ENCODE peak calls at places on chromosomes 4 and X, in eight cellular contexts. L is lower leg skin; W is CD4-positive, alpha-beta T cell; K is right lobe of liver; X is left lung; S is GM12865; J is GM13976; D is RWPE1. I is an unnamed sample.
A peak's percentile ranks its signal among the peaks of the same experiment; 100 is the strongest.

GRCh38 chrX:18934708-18935107 is 49.2 kb downstream of the PHKA2 start:
- DNase-seq in D (no peak), W (no peak), X (no peak), J (no peak), S (no peak), L (no peak), K (no peak), I (no peak)

GRCh38 chr4:124641715-124642380 is 70.7 kb downstream of the ANKRD50 start:
- DNase-seq in J (no peak), D (peak; percentile 38), W (no peak), K (no peak), L (peak; percentile 27), X (no peak), S (peak; percentile 42), I (no peak)

GRCh38 chr4:126595643-126596042 is 1037.1 kb upstream of the INTU start:
- DNase-seq in L (no peak), D (no peak), J (no peak), X (no peak), W (no peak), S (no peak), K (no peak), I (no peak)

GRCh38 chrX:133947022-133947421 is 38.4 kb downstream of the GPC3 start:
- DNase-seq in W (no peak), X (no peak), D (no peak), L (no peak), K (no peak), S (no peak), J (no peak), I (no peak)

GRCh38 chr4:38759790-38760122 is 23.0 kb downstream of the TLR10 start:
- DNase-seq in D (no peak), S (no peak), L (no peak), W (no peak), J (no peak), X (no peak), K (no peak), I (no peak)

GRCh38 chr4:138310498-138310897 is 68.3 kb upstream of the SLC7A11 start:
- DNase-seq in D (no peak), S (no peak), J (no peak), W (no peak), K (no peak), L (no peak), X (no peak), I (no peak)

GRCh38 chr4:46404961-46405360 is 15.0 kb upstream of the GABRA2 start:
- DNase-seq in L (no peak), W (no peak), D (no peak), X (no peak), J (no peak), S (no peak), K (no peak), I (no peak)

GRCh38 chr4:2886622-2887021 is 43.0 kb downstream of the ADD1 start:
- DNase-seq in J (no peak), S (no peak), D (no peak), W (no peak), L (no peak), X (no peak), K (no peak), I (no peak)

GRCh38 chr4:13907255-13907751 is 279.8 kb upstream of the BOD1L1 start:
- DNase-seq in K (no peak), L (no peak), W (no peak), D (peak; percentile 87), J (no peak), S (no peak), X (no peak), I (no peak)

GRCh38 chr4:41644288-41644914 is 104.1 kb downstream of the PHOX2B start:
- DNase-seq in D (peak; percentile 35), X (peak; percentile 61), J (peak; percentile 41), S (peak; percentile 3), K (peak; percentile 80), L (peak; percentile 58), W (no peak), I (no peak)

GRCh38 chr4:6925357-6925836 is 15.8 kb downstream of the TBC1D14 start:
- DNase-seq in D (no peak), K (no peak), L (peak; percentile 60), J (no peak), W (no peak), X (peak; percentile 65), S (peak; percentile 37), I (no peak)

GRCh38 chrX:39779952-39780783 is 317.6 kb downstream of the BCOR start:
- DNase-seq in W (no peak), J (no peak), X (no peak), S (no peak), K (no peak), D (no peak), L (no peak), I (no peak)

GRCh38 chrX:106613277-106613676 is 1.5 kb downstream of the RADX start:
- DNase-seq in J (no peak), S (no peak), W (no peak), X (no peak), L (no peak), D (no peak), K (no peak), I (no peak)

DNA sequence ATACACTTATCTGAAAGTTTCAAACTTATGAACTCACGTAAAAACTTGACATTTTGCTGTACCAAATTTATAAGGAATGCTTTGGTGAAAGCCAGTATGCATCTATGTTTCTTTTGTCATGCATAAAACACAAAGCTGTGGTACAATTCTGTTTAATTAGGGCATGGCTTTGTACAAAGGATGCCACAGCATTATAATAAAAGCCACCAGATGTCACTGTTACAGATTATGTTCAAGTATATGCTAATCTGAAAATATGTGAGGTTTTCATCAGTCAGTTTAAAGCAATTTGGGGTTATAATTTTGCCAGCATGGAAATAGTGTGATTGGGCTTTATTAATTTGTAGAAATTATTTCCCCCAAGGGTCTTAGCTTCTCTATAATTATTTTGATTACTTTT is 69.0 kb downstream of the ATOH1 start:
- DNase-seq in X (no peak), D (peak; percentile 6), L (no peak), K (no peak), J (peak; percentile 18), W (no peak), S (peak; percentile 16), I (no peak)
- TF ChIP-seq CTCF in X (no peak), D (peak; percentile 33), L (no peak), K (peak; percentile 36), J (peak; percentile 21), W (no peak), S (peak; percentile 28), I (no peak)

DNA sequence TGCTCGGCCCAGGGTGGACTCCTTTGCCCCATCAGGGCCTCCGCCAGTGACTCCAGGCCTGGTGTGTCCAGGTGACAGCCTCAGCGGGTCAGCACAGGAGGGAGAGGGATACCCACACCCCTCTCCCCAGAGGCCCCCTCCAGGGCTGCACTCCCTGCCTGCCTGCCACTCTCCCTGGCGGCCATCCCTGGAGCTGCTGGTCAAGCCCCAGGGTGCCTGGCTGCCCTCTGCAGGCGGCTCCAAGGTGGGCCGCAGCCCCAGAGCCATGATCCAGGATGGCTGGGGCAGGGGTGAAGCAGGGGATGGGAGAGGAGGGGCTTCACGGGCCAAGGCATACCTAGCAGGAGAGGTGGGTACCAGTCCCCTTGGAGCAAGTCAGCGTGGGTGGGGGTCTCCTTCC is 3.8 kb downstream of the FGFRL1 start:
- DNase-seq in J (no peak), K (no peak), X (no peak), D (no peak), L (no peak), S (no peak), W (no peak), I (no peak)
- TF ChIP-seq CTCF in J (no peak), K (no peak), X (no peak), D (no peak), L (no peak), S (peak; percentile 2), W (no peak), I (no peak)

GRCh38 chrX:119694601-119695534 is 1.9 kb upstream of the SEPTIN6 start:
- DNase-seq in S (no peak), L (no peak), W (no peak), K (no peak), J (no peak), D (no peak), X (no peak), I (no peak)
- TF ChIP-seq CTCF in S (no peak), L (no peak), W (no peak), K (no peak), J (peak; percentile 12), D (no peak), X (no peak), I (no peak)

DNA sequence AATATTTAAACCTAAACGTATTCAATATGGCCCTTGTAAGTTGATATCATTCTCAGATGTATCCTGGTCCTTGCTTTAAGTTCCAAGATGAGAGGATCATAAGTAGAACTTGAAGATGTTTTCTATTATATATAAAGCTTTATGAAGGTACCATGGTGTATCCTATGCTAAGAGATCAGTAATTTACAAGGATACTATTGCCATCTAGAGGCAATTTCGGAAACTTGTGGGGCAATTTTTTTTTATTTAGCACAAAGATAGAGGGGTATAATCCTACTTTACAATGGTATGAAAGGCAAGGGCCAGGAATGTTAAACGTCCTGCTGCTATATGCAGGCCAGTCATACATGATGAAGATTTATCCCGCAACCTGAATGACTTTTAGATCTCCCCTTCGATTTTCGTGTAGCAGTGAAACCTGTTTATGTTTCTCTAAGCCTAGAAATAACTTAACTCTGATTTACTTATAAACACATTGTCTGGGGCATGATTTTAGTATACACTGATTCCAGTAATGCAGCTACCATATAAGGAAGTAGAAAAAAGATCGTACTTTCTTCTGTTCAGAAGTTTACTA is 2.5 kb downstream of the SLC25A31 start:
- DNase-seq in S (peak; percentile 38), K (no peak), D (peak; percentile 56), W (no peak), X (no peak), L (no peak), J (peak; percentile 65), I (no peak)
- TF ChIP-seq CTCF in S (peak; percentile 50), K (peak; percentile 63), D (peak; percentile 68), W (no peak), X (peak; percentile 11), L (no peak), J (peak; percentile 37), I (no peak)

GRCh38 chr4:118033148-118034060 is 882 bp upstream of the NDST3 start:
- DNase-seq in K (peak; percentile 75), X (peak; percentile 36), L (no peak), W (no peak), D (peak; percentile 37), J (peak; percentile 28), S (no peak), I (no peak)

GRCh38 chr4:118036336-118036735 is 2.0 kb downstream of the NDST3 start:
- DNase-seq in J (no peak), K (no peak), D (no peak), X (no peak), W (no peak), L (no peak), S (no peak), I (no peak)

GRCh38 chr4:118032691-118033090 is 1.6 kb upstream of the NDST3 start:
- DNase-seq in J (no peak), X (no peak), L (no peak), D (peak; percentile 16), K (no peak), S (no peak), W (no peak), I (no peak)

GRCh38 chr4:118035309-118035708 is 1.0 kb downstream of the NDST3 start:
- DNase-seq in W (no peak), K (no peak), D (no peak), L (no peak), S (no peak), X (no peak), J (no peak), I (no peak)

GRCh38 chr4:118034061-118034785 is at the start of gene NDST3:
- DNase-seq in W (no peak), D (peak; percentile 51), X (peak; percentile 59), L (no peak), J (peak; percentile 32), S (peak; percentile 40), K (peak; percentile 75), I (no peak)
- TF ChIP-seq CTCF in W (no peak), D (peak; percentile 73), X (no peak), L (no peak), J (no peak), S (peak; percentile 23), K (peak; percentile 37), I (no peak)

I was measured in activated B cell treated with CpG ODN at 0.5 μM for 24 hours.